ENCODE peak calls at places on chromosomes 7 and 10, in nine cellular contexts. J is T-helper 17 cell; B is cerebellum; O is GF-D8; S is activated T-helper 1 cell treated with anti-CD3 and anti-CD28 coated beads, Interleukin-2, amount 50 U/mL, for 16 hours; W is tibial nerve; T is M059J; V is breast epithelium; Q is RPMI7951. Y is an unnamed sample.

GRCh38 chr10:84076540-84077195 is 62.6 kb upstream of the GHITM start:
- DNase-seq in W (no peak), S (no peak), J (no peak), B (no peak), V (no peak), Q (no peak), O (no peak), T (no peak), Y (peak; percentile 22)

GRCh38 chr10:53765311-53765710 is 992.7 kb upstream of the MBL2 start:
- DNase-seq in V (no peak), S (no peak), J (no peak), W (no peak), O (no peak), T (peak; percentile 19), Q (peak; percentile 2), B (no peak), Y (no peak)

GRCh38 chr7:94374231-94374630 is 20.5 kb upstream of the COL1A2 start:
- DNase-seq in W (peak; percentile 76), Q (peak; percentile 91), T (peak; percentile 95), O (no peak), J (no peak), B (no peak), S (no peak), V (no peak), Y (no peak)

GRCh38 chr10:74388801-74389200 is 237.8 kb downstream of the ADK start:
- DNase-seq in J (no peak), S (no peak), B (no peak), O (no peak), V (no peak), T (no peak), W (no peak), Q (no peak), Y (no peak)

GRCh38 chr10:126062132-126063032 is 166.0 kb downstream of the FANK1 start:
- DNase-seq in Q (peak; percentile 98), V (peak; percentile 69), T (peak; percentile 98), W (peak; percentile 88), J (no peak), B (no peak), S (no peak), O (no peak), Y (no peak)

GRCh38 chr10:1401056-1401965 is 336.0 kb downstream of the ADARB2 start:
- DNase-seq in T (no peak), O (no peak), B (no peak), S (no peak), Q (no peak), V (no peak), W (no peak), J (no peak), Y (no peak)

GRCh38 chr10:8181496-8182174 is 127.1 kb downstream of the GATA3 start:
- DNase-seq in T (no peak), Q (no peak), O (no peak), W (no peak), B (no peak), J (no peak), V (no peak), S (no peak), Y (no peak)

GRCh38 chr7:42315096-42315495 is 78.1 kb upstream of the GLI3 start:
- DNase-seq in B (no peak), W (no peak), T (peak; percentile 85), V (no peak), J (no peak), Q (peak; percentile 76), S (no peak), O (no peak), Y (no peak)

GRCh38 chr7:148264933-148265557 is 325.5 kb upstream of the C7orf33 start:
- DNase-seq in V (no peak), O (peak; percentile 12), J (no peak), S (no peak), T (peak; percentile 44), W (no peak), B (peak; percentile 17), Q (peak; percentile 38), Y (no peak)

GRCh38 chr10:87961314-87961713 is 97.9 kb downstream of the PTEN start:
- DNase-seq in B (no peak), S (no peak), V (no peak), T (peak; percentile 87), Q (peak; percentile 65), W (no peak), O (no peak), J (no peak), Y (no peak)

GRCh38 chr7:128226132-128226980 is 14.7 kb upstream of the LEP start:
- DNase-seq in V (no peak), T (no peak), Q (no peak), O (no peak), S (no peak), J (no peak), W (no peak), B (no peak), Y (no peak)

GRCh38 chr10:3568392-3568791 is 216.6 kb downstream of the KLF6 start:
- DNase-seq in W (no peak), J (no peak), Q (no peak), T (no peak), S (no peak), B (no peak), V (no peak), O (no peak), Y (no peak)

GRCh38 chr10:72598769-72599701 is 26.8 kb downstream of the MICU1 start:
- DNase-seq in B (no peak), Q (no peak), O (no peak), J (no peak), W (no peak), T (no peak), V (no peak), S (no peak), Y (no peak)

GRCh38 chr7:47183896-47184629 is 397.8 kb downstream of the TNS3 start:
- DNase-seq in J (no peak), W (no peak), O (no peak), V (no peak), B (no peak), T (no peak), Q (peak; percentile 20), S (no peak), Y (no peak)

GRCh38 chr10:80664071-80664680 is 126.5 kb downstream of the SH2D4B start:
- DNase-seq in S (no peak), T (peak; percentile 55), W (peak; percentile 85), O (no peak), Q (peak; percentile 52), B (peak; percentile 21), J (peak; percentile 31), V (peak; percentile 83), Y (peak; percentile 93)

GRCh38 chr7:151896486-151896885 is 19.6 kb upstream of the PRKAG2 start:
- DNase-seq in S (no peak), J (no peak), B (no peak), O (no peak), V (no peak), W (no peak), Q (no peak), T (no peak), Y (no peak)

GRCh38 chr10:113019692-113020424 is 69.8 kb downstream of the TCF7L2 start:
- DNase-seq in V (no peak), O (no peak), B (no peak), Q (no peak), T (no peak), W (no peak), S (no peak), J (no peak), Y (no peak)

GRCh38 chr10:129532838-129533237 is 65.8 kb downstream of the MGMT start:
- DNase-seq in J (no peak), V (no peak), W (no peak), B (no peak), O (no peak), S (no peak), T (no peak), Q (no peak), Y (no peak)

GRCh38 chr7:18467011-18467410 is 28.5 kb upstream of the HDAC9 start:
- DNase-seq in W (no peak), O (no peak), T (peak; percentile 12), Q (no peak), S (no peak), J (no peak), B (no peak), V (no peak), Y (no peak)

GRCh38 chr10:85008493-85009181 is 680.2 kb downstream of the CCSER2 start:
- DNase-seq in V (no peak), Q (no peak), J (no peak), B (no peak), W (no peak), T (no peak), O (no peak), S (no peak), Y (peak; percentile 77)

GRCh38 chr10:101724446-101724845 is 29.5 kb upstream of the FBXW4 start:
- DNase-seq in V (no peak), W (no peak), J (no peak), T (no peak), Q (no peak), O (no peak), S (no peak), B (no peak), Y (no peak)

GRCh38 chr7:92802398-92802797 is 34.0 kb downstream of the CDK6 start:
- DNase-seq in Q (no peak), J (no peak), O (no peak), S (no peak), W (no peak), B (no peak), T (no peak), V (no peak), Y (no peak)

GRCh38 chr10:807958-808353 is 118.5 kb upstream of the DIP2C start:
- DNase-seq in B (no peak), O (no peak), V (no peak), S (no peak), J (no peak), Q (no peak), W (no peak), T (no peak), Y (no peak)

GRCh38 chr10:84543077-84543476 is 214.7 kb downstream of the CCSER2 start:
- DNase-seq in T (no peak), S (no peak), O (no peak), V (no peak), W (no peak), Q (no peak), B (no peak), J (no peak), Y (no peak)

GRCh38 chr7:80858141-80858903 is 60.5 kb downstream of the SEMA3C start:
- DNase-seq in Q (peak; percentile 42), V (no peak), J (no peak), T (peak; percentile 52), S (no peak), O (no peak), B (no peak), W (no peak), Y (no peak)

GRCh38 chr7:129231666-129232065 is 6.8 kb downstream of the AHCYL2 start:
- DNase-seq in W (no peak), J (no peak), O (no peak), T (no peak), Q (no peak), V (no peak), S (no peak), B (no peak), Y (no peak)

GRCh38 chr7:27992092-27992491 is 188.5 kb downstream of the JAZF1 start:
- DNase-seq in W (no peak), T (peak; percentile 49), V (no peak), Q (peak; percentile 18), O (no peak), J (no peak), B (no peak), S (no peak), Y (no peak)

GRCh38 chr7:129435414-129435829 is 1.2 kb downstream of the STRIP2 start:
- DNase-seq in B (no peak), T (no peak), Q (no peak), S (no peak), J (no peak), W (no peak), V (no peak), O (no peak), Y (no peak)

GRCh38 chr10:30436200-30436599 is 2.2 kb downstream of the MAP3K8 start:
- DNase-seq in O (peak; percentile 26), V (no peak), T (peak; percentile 79), S (no peak), J (no peak), Q (peak; percentile 83), W (no peak), B (no peak), Y (peak; percentile 34)

GRCh38 chr7:8491106-8491505 is 57.7 kb downstream of the NXPH1 start:
- DNase-seq in S (no peak), O (no peak), J (no peak), B (peak; percentile 26), T (no peak), W (no peak), Q (no peak), V (no peak), Y (no peak)

GRCh38 chr7:151687523-151688235 is 168.0 kb upstream of the RHEB start:
- DNase-seq in T (peak; percentile 100), V (peak; percentile 79), W (peak; percentile 55), J (no peak), B (no peak), Q (peak; percentile 96), O (no peak), S (no peak), Y (peak; percentile 42)

Y was measured in T47D.